ENCODE peak calls at places on chromosomes 16 and 17, in eight cellular contexts. E is lower leg skin, K is HFF-Myc, U is heart right ventricle, D is stomach, T is endothelial cell of umbilical vein, I is cardiac fibroblast, Y is lung. P is an unnamed sample.

GRCh38 chr17:53142890-53143289 is 679.8 kb upstream of the KIF2B start:
- DNase-seq in E (no peak), K (no peak), U (no peak), D (no peak), T (no peak), I (no peak), Y (no peak), P (no peak)

GRCh38 chr17:70076189-70076588 is 1.2 kb downstream of the KCNJ16 start:
- DNase-seq in E (no peak), K (no peak), U (no peak), D (no peak), T (no peak), I (peak; percentile 55), Y (no peak), P (peak; percentile 45)

GRCh38 chr16:22323998-22324786 is 27.0 kb downstream of the POLR3E start:
- DNase-seq in E (no peak), K (no peak), U (no peak), D (no peak), T (no peak), I (no peak), Y (no peak), P (no peak)

GRCh38 chr17:44543213-44543904 is 13.9 kb upstream of the FZD2 start:
- DNase-seq in E (no peak), K (no peak), U (no peak), D (no peak), T (no peak), I (peak; percentile 80), Y (no peak), P (peak; percentile 83)

GRCh38 chr17:62637809-62638208 is 10.3 kb downstream of the MRC2 start:
- DNase-seq in E (no peak), K (no peak), U (no peak), D (no peak), T (no peak), I (no peak), Y (no peak), P (no peak)

GRCh38 chr17:77323413-77324171 is 182.8 kb downstream of the SEC14L1 start:
- DNase-seq in E (peak; percentile 24), K (no peak), U (no peak), D (peak; percentile 38), T (no peak), I (peak; percentile 74), Y (no peak), P (peak; percentile 48)

GRCh38 chr17:5539286-5539685 is 45.0 kb downstream of the NLRP1 start:
- DNase-seq in E (no peak), K (no peak), U (no peak), D (no peak), T (no peak), I (no peak), Y (no peak), P (no peak)

GRCh38 chr17:80819422-80820164 is 172.0 kb upstream of the CHMP6 start:
- DNase-seq in E (no peak), K (no peak), U (no peak), D (no peak), T (no peak), I (no peak), Y (no peak), P (no peak)

GRCh38 chr17:49567871-49568694 is 7.6 kb upstream of the NXPH3 start:
- DNase-seq in E (peak; percentile 83), K (peak; percentile 42), U (peak; percentile 89), D (peak; percentile 93), T (peak; percentile 79), I (peak; percentile 84), Y (peak; percentile 91), P (peak; percentile 74)

GRCh38 chr17:41020346-41020745 is 6.7 kb downstream of the KRTAP1-5 start:
- DNase-seq in E (no peak), K (no peak), U (no peak), D (no peak), T (no peak), I (no peak), Y (no peak), P (no peak)

GRCh38 chr17:14359251-14359939 is 58.5 kb downstream of the HS3ST3B1 start:
- DNase-seq in E (no peak), K (no peak), U (peak; percentile 5), D (no peak), T (no peak), I (no peak), Y (no peak), P (no peak)

GRCh38 chr17:7882068-7882467 is 6.5 kb upstream of the CHD3 start:
- DNase-seq in E (no peak), K (no peak), U (no peak), D (no peak), T (no peak), I (no peak), Y (no peak), P (no peak)

GRCh38 chr16:15515992-15516391 is 81.6 kb downstream of the BMERB1 start:
- DNase-seq in E (no peak), K (no peak), U (no peak), D (no peak), T (no peak), I (no peak), Y (no peak), P (no peak)

GRCh38 chr17:44065668-44066203 is 735 bp downstream of the LSM12 start:
- DNase-seq in E (no peak), K (no peak), U (no peak), D (no peak), T (peak; percentile 30), I (peak; percentile 27), Y (no peak), P (peak; percentile 17)

GRCh38 chr17:21282231-21282630 is 2.3 kb upstream of the MAP2K3 start:
- DNase-seq in E (peak; percentile 48), K (no peak), U (no peak), D (no peak), T (peak; percentile 64), I (peak; percentile 99), Y (no peak), P (peak; percentile 98)

GRCh38 chr17:57433396-57433944 is 177.1 kb downstream of the MSI2 start:
- DNase-seq in E (no peak), K (no peak), U (no peak), D (no peak), T (no peak), I (no peak), Y (no peak), P (no peak)
- TF ChIP-seq CTCF in E (no peak), K (no peak), U (no peak), D (no peak), T (no peak), I (no peak), Y (no peak), P (no peak)

GRCh38 chr16:73094371-73094770 is 46.4 kb upstream of the ZFHX3 start:
- DNase-seq in E (no peak), K (no peak), U (no peak), D (no peak), T (no peak), I (no peak), Y (no peak), P (no peak)

GRCh38 chr16:73093146-73094144 is 45.5 kb upstream of the ZFHX3 start:
- DNase-seq in E (no peak), K (no peak), U (peak; percentile 56), D (no peak), T (peak; percentile 87), I (peak; percentile 64), Y (no peak), P (peak; percentile 29)

GRCh38 chr16:73092236-73092781 is 44.4 kb upstream of the ZFHX3 start:
- DNase-seq in E (no peak), K (no peak), U (no peak), D (no peak), T (peak; percentile 52), I (no peak), Y (no peak), P (no peak)

GRCh38 chr16:73095142-73095791 is 47.3 kb upstream of the ZFHX3 start:
- DNase-seq in E (no peak), K (no peak), U (no peak), D (no peak), T (peak; percentile 69), I (peak; percentile 32), Y (no peak), P (no peak)

DNA sequence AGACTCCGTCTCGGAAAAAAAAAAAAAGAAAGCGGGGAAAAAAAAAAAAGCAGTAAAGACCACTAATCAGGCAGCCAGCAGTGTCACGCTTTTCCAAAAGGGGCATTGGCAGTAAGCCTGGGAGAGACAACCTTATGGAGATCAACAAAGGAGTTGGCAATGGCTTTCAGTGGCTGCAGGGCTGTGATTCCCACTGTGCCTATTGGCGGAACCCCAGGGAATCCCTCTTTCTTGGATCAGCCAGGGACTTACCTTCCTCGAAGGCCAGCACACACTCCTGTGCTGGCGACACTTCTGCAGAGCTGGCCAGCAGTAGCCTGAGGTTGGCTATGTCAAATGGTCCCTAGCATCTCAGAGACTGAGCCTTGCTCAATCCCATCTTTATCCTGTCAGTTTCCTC is 43.3 kb upstream of the ZFHX3 start:
- DNase-seq in E (no peak), K (no peak), U (no peak), D (no peak), T (no peak), I (no peak), Y (no peak), P (no peak)
- H3K4me3 ChIP-seq in E (no peak overlapping the region), K (no peak overlapping the region), U (no peak overlapping the region), D (no peak overlapping the region), T (no peak overlapping the region), I (no peak overlapping the region), Y (no peak overlapping the region), P (no peak overlapping the region)

DNA sequence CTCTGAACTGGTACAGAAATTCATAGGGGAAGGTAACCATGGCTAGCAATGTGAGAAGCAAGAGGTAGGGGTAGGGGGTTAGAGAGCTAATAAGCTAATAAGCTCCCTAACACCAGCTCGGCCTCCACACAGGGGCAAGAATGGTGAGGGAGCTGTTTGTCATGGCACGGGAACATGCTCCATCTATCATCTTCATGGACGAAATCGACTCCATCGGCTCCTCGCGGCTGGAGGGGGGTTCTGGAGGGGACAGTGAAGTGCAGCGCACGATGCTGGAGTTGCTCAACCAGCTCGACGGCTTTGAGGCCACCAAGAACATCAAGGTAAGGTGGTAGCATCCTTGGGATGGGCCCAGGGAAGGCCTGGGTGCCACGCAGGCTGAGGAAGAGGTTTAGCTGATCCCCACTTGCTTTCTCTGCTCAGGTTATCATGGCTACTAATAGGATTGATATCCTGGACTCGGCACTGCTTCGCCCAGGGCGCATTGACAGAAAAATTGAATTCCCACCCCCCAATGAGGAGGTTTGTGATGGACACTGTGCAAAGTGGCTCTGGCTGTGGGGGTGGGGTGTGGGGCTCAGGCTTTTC is 3.5 kb upstream of the FTSJ3 start:
- DNase-seq in E (no peak), K (no peak), U (no peak), D (no peak), T (no peak), I (no peak), Y (no peak), P (no peak)
- TF ChIP-seq CTCF in E (no peak), K (no peak), U (no peak), D (no peak), T (no peak), I (no peak), Y (no peak), P (no peak)

DNA sequence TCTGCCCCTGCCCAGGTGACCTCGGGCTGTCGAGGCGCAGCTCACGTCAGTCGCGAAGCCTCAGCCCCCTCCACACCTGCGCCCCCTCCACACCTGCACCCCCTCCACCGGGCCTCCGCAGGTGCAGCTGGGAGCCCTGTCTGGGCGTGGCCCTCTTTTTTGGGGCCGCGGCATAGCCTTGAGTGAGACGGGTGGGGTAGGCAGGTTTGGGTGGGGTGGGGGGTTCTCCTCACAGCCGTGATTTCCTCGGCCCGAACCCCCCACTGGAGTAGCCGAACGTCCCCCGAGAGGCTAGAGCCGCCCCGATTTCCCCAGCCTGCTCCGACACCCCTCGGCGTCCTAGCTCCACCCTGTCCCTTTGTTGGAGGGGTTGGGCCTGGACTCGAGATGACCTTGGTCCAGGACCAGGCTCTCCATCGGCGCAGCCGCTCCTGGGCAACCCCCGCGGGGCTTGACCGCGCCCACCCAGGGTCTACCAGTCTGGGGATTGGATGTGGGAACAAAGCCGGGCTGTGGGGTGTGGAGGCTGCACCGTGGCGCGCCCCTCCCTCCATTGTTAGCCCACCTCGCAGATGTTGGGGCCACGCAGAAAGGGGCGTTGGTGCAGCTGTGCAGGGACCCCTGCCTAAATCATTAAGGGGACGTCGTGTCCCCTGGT is 627 bp downstream of the TUBB3 start:
- DNase-seq in E (no peak), K (no peak), U (no peak), D (no peak), T (no peak), I (no peak), Y (no peak), P (no peak)
- H3K4me3 ChIP-seq in E (no peak overlapping the region), K (peak overlapping the region; percentile 77), U (peak overlapping the region; percentile 25), D (peak overlapping the region; percentile 58), T (peak overlapping the region; percentile 84), I (peak overlapping the region; percentile 85), Y (no peak overlapping the region), P (peak overlapping the region; percentile 82)